ENCODE peak calls at places on chromosomes 1 and 21, in six cellular contexts. Z is heart left ventricle, S is DND-41, E is stomach, W is A549, Q is mesendoderm. F is an unnamed sample.

GRCh38 chr1:185696419-185697150 is 37.6 kb upstream of the HMCN1 start:
- DNase-seq in Z (no peak), S (no peak), E (no peak), W (peak; percentile 18), Q (no peak), F (no peak)

GRCh38 chr1:173406783-173407230 is 70.3 kb upstream of the PRDX6 start:
- DNase-seq in Z (no peak), S (peak; percentile 47), E (no peak), W (no peak), Q (no peak), F (no peak)

GRCh38 chr1:93690921-93691789 is 9.5 kb upstream of the BCAR3 start:
- DNase-seq in Z (no peak), S (no peak), E (peak; percentile 45), W (no peak), Q (peak; percentile 45), F (no peak)

GRCh38 chr1:209010831-209011230 is 572.7 kb upstream of the CAMK1G start:
- DNase-seq in Z (no peak), S (no peak), E (no peak), W (no peak), Q (no peak), F (no peak)

GRCh38 chr21:16536661-16537359 is 807.0 kb downstream of the USP25 start:
- DNase-seq in Z (no peak), S (no peak), E (no peak), W (no peak), Q (no peak), F (peak; percentile 39)

GRCh38 chr1:66439028-66439427 is 94.9 kb upstream of the SGIP1 start:
- DNase-seq in Z (no peak), S (no peak), E (no peak), W (no peak), Q (no peak), F (peak; percentile 35)

GRCh38 chr1:58204284-58204683 is 342.2 kb downstream of the OMA1 start:
- DNase-seq in Z (no peak), S (no peak), E (no peak), W (peak; percentile 1), Q (peak; percentile 50), F (no peak)

GRCh38 chr1:86858524-86859261 is 55.2 kb downstream of the SELENOF start:
- DNase-seq in Z (no peak), S (no peak), E (no peak), W (no peak), Q (no peak), F (no peak)

GRCh38 chr1:22115281-22115680 is 27.6 kb downstream of the WNT4 start:
- DNase-seq in Z (peak; percentile 18), S (no peak), E (no peak), W (no peak), Q (no peak), F (no peak)

GRCh38 chr1:32334864-32335618 is 992 bp downstream of the MARCKSL1 start:
- DNase-seq in Z (peak; percentile 66), S (peak; percentile 76), E (peak; percentile 64), W (peak; percentile 26), Q (peak; percentile 37), F (no peak)

GRCh38 chr1:94962745-94963265 is 35.9 kb upstream of the CNN3 start:
- DNase-seq in Z (no peak), S (peak; percentile 73), E (peak; percentile 39), W (no peak), Q (no peak), F (no peak)

GRCh38 chr21:17613242-17613676 is 558 bp upstream of the BTG3 start:
- DNase-seq in Z (peak; percentile 49), S (no peak), E (peak; percentile 49), W (peak; percentile 11), Q (no peak), F (no peak)

GRCh38 chr1:68164970-68165369 is 67.4 kb downstream of the WLS start:
- DNase-seq in Z (no peak), S (no peak), E (no peak), W (no peak), Q (no peak), F (no peak)

GRCh38 chr21:33655591-33656221 is 13.4 kb downstream of the ITSN1 start:
- DNase-seq in Z (no peak), S (no peak), E (no peak), W (peak; percentile 91), Q (peak; percentile 99), F (peak; percentile 95)

GRCh38 chr1:245835386-245835785 is 671.7 kb downstream of the SMYD3 start:
- DNase-seq in Z (no peak), S (no peak), E (no peak), W (no peak), Q (no peak), F (no peak)

GRCh38 chr1:80218112-80218511 is 1211.6 kb upstream of the ADGRL4 start:
- DNase-seq in Z (no peak), S (no peak), E (no peak), W (peak; percentile 45), Q (peak; percentile 75), F (peak; percentile 69)

GRCh38 chr21:24514081-24514733 is 1093.1 kb downstream of the MRPL39 start:
- DNase-seq in Z (no peak), S (no peak), E (no peak), W (peak; percentile 0), Q (no peak), F (no peak)

GRCh38 chr1:3563610-3564009 is 47.7 kb downstream of the MEGF6 start:
- DNase-seq in Z (no peak), S (no peak), E (no peak), W (no peak), Q (no peak), F (no peak)

GRCh38 chr1:35577071-35577998 is 4.2 kb downstream of the TFAP2E start:
- DNase-seq in Z (no peak), S (peak; percentile 93), E (peak; percentile 53), W (no peak), Q (peak; percentile 70), F (no peak)

GRCh38 chr1:101043776-101044175 is 18.2 kb upstream of the DPH5 start:
- DNase-seq in Z (no peak), S (no peak), E (no peak), W (no peak), Q (peak; percentile 34), F (peak; percentile 18)

GRCh38 chr1:184023133-184023532 is 14.4 kb downstream of the COLGALT2 start:
- DNase-seq in Z (no peak), S (no peak), E (no peak), W (no peak), Q (no peak), F (no peak)

GRCh38 chr21:45357436-45358260 is 47.3 kb upstream of the COL18A1 start:
- DNase-seq in Z (peak; percentile 74), S (no peak), E (peak; percentile 60), W (no peak), Q (no peak), F (no peak)

GRCh38 chr1:207319207-207319606 is 2.3 kb upstream of the CD55 start:
- DNase-seq in Z (no peak), S (no peak), E (no peak), W (no peak), Q (no peak), F (peak; percentile 26)
- H3K4me1 ChIP-seq in Z (peaks cover 24% of the 10 kb centered on the region), S (peaks cover 20% of the 10 kb centered on the region), E (peaks cover 61% of the 10 kb centered on the region), W (peaks cover 31% of the 10 kb centered on the region), Q (peaks cover 13% of the 10 kb centered on the region), F (peaks cover 32% of the 10 kb centered on the region)

GRCh38 chr1:156895927-156896326 is 2.4 kb downstream of the PEAR1 start:
- DNase-seq in Z (no peak), S (no peak), E (no peak), W (no peak), Q (no peak), F (no peak)

GRCh38 chr1:156895408-156895874 is 1.9 kb downstream of the PEAR1 start:
- DNase-seq in Z (no peak), S (no peak), E (no peak), W (no peak), Q (no peak), F (no peak)

GRCh38 chr1:156897078-156897825 is 3.7 kb downstream of the PEAR1 start:
- DNase-seq in Z (no peak), S (no peak), E (no peak), W (peak; percentile 63), Q (no peak), F (no peak)

GRCh38 chr1:156898151-156898550 is 4.6 kb downstream of the PEAR1 start:
- DNase-seq in Z (peak; percentile 67), S (no peak), E (peak; percentile 30), W (peak; percentile 38), Q (no peak), F (peak; percentile 42)

GRCh38 chr1:156896490-156897033 is 3.0 kb downstream of the PEAR1 start:
- DNase-seq in Z (peak; percentile 49), S (no peak), E (no peak), W (peak; percentile 90), Q (peak; percentile 93), F (peak; percentile 96)
- H3K4me1 ChIP-seq in Z (peaks cover 82% of the 10 kb centered on the region), S (no peaks in the 10 kb centered on the region), E (peaks cover 35% of the 10 kb centered on the region), W (peaks cover 72% of the 10 kb centered on the region), Q (no peaks in the 10 kb centered on the region), F (peaks cover 34% of the 10 kb centered on the region)

GRCh38 chr1:203671808-203672207 is 45.2 kb downstream of the ATP2B4 start:
- DNase-seq in Z (no peak), S (peak; percentile 86), E (no peak), W (no peak), Q (no peak), F (no peak)
- H3K4me1 ChIP-seq in Z (peaks cover 100% of the 10 kb centered on the region), S (peaks cover 73% of the 10 kb centered on the region), E (peaks cover 94% of the 10 kb centered on the region), W (peaks cover 36% of the 10 kb centered on the region), Q (peaks cover 7% of the 10 kb centered on the region), F (peaks cover 11% of the 10 kb centered on the region)

DNA sequence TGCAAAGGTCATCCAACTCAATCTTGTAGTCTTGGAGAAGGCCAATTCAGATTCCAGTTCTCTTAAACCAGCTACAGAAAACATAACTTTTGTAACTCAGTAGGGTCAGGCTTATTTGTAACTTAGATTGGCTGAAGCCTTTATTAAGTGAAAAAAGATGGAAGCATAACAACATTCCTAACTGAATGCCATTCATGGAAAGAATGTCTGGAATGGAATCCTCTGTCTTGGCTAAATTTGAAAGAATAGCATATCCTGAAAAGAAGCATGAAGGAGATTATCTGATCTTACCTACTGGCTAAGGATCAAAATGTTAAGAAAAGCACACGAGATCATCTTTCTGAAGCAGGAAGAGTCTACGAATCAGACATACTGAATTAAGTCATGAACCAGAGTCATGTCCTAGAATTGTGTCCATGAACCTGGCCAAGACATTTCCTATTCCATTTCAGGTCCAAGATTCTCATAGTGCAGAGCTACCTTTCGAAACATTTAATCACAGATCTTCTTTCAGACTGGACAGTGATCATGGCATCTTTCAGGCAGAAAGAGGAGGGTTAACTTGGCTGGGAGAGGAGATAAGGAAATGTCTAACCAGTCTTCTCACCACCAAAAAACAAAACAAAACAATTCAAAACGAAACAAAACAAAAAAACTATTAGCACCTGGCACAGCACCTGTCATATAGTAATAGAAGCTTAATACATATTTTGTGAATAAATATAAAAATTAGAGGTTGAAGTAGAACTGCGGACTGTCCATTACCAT is 75.6 kb downstream of the XCL2 start:
- DNase-seq in Z (no peak), S (no peak), E (no peak), W (no peak), Q (peak; percentile 68), F (no peak)
- H3K4me1 ChIP-seq in Z (peaks cover 22% of the 10 kb centered on the region), S (peaks cover 36% of the 10 kb centered on the region), E (peaks cover 50% of the 10 kb centered on the region), W (peaks cover 40% of the 10 kb centered on the region), Q (no peaks in the 10 kb centered on the region), F (peaks cover 38% of the 10 kb centered on the region)

GRCh38 chr1:147169840-147170674 is 2.2 kb downstream of the PRKAB2 start:
- DNase-seq in Z (no peak), S (no peak), E (no peak), W (no peak), Q (no peak), F (no peak)
- H3K4me1 ChIP-seq in Z (peaks cover 60% of the 10 kb centered on the region), S (peaks cover 46% of the 10 kb centered on the region), E (peaks cover 61% of the 10 kb centered on the region), W (peaks cover 44% of the 10 kb centered on the region), Q (peaks cover 6% of the 10 kb centered on the region), F (peaks cover 40% of the 10 kb centered on the region)

F was measured in foreskin keratinocyte.